ENCODE peak calls at places on chromosomes 13 and 19, in nine cellular contexts. K, T, G, Q, B, U, H, S and V are unnamed samples. For H3K4me1, the result is how much of the 10 kb centered on the place peaks cover.

GRCh38 chr13:19185865-19186645 is 4.4 kb upstream of the TUBA3C start:
- DNase-seq in G (no peak), T (no peak), K (no peak), U (no peak), S (no peak), B (no peak), H (no peak), Q (no peak), V (peak)

GRCh38 chr13:20090349-20090748 is 70.5 kb downstream of the GJA3 start:
- DNase-seq in U (no peak), Q (peak), K (no peak), B (no peak), H (no peak), S (no peak), T (no peak), G (no peak), V (no peak)

GRCh38 chr13:106400282-106400681 is 135.2 kb downstream of the EFNB2 start:
- DNase-seq in Q (no peak), U (no peak), K (no peak), B (no peak), S (no peak), H (no peak), T (no peak), G (no peak), V (no peak)

GRCh38 chr19:19385900-19386339 is 19.6 kb upstream of the GATAD2A start:
- DNase-seq in U (no peak), H (no peak), G (no peak), T (no peak), B (no peak), Q (no peak), K (no peak), S (peak), V (no peak)

GRCh38 chr13:39037880-39038568 is at the start of the genes NHLRC3 and PROSER1:
- DNase-seq in U (peak), Q (peak), K (peak), S (peak), B (peak), T (peak), H (peak), G (peak), V (peak)

GRCh38 chr19:55370305-55370988 is at the start of gene IL11:
- DNase-seq in K (no peak), S (no peak), B (peak), H (no peak), T (no peak), G (no peak), Q (no peak), U (no peak), V (no peak)

GRCh38 chr13:75687145-75687763 is 51.1 kb downstream of the LMO7 start:
- DNase-seq in S (no peak), U (no peak), Q (no peak), H (no peak), B (peak), K (no peak), G (no peak), T (no peak), V (no peak)

GRCh38 chr13:100339411-100339935 is 249.1 kb downstream of the GGACT start:
- DNase-seq in S (no peak), T (no peak), K (no peak), U (no peak), B (no peak), Q (no peak), H (no peak), G (no peak), V (no peak)

GRCh38 chr19:3192228-3192635 is 6.5 kb downstream of the NCLN start:
- DNase-seq in G (no peak), K (no peak), T (no peak), U (no peak), H (no peak), Q (no peak), S (no peak), B (no peak), V (no peak)

GRCh38 chr19:45391871-45392665 is 12.8 kb downstream of the PPP1R13L start:
- DNase-seq in H (no peak), G (no peak), Q (no peak), U (no peak), B (no peak), T (no peak), K (no peak), S (no peak), V (no peak)

GRCh38 chr19:18091217-18091608 is 4.5 kb upstream of the IL12RB1 start:
- DNase-seq in G (peak), K (no peak), T (peak), H (peak), U (no peak), Q (peak), B (no peak), S (peak), V (no peak)

GRCh38 chr19:33063356-33064116 is 1.2 kb downstream of the RHPN2 start:
- DNase-seq in K (peak), Q (no peak), H (no peak), U (no peak), B (peak), G (peak), T (no peak), S (no peak), V (no peak)

GRCh38 chr19:18173572-18174294 is at the start of gene IFI30:
- DNase-seq in U (peak), H (no peak), S (peak), K (peak), Q (peak), T (peak), B (peak), G (peak), V (no peak)

GRCh38 chr13:48072304-48072703 is 22.6 kb downstream of the MED4 start:
- DNase-seq in S (no peak), Q (no peak), K (no peak), H (no peak), G (no peak), U (no peak), T (no peak), B (no peak), V (no peak)

GRCh38 chr19:33545209-33545981 is 23.8 kb upstream of the PEPD start:
- DNase-seq in S (no peak), U (no peak), T (no peak), B (no peak), H (no peak), G (no peak), Q (no peak), K (no peak), V (no peak)

GRCh38 chr13:28423010-28423409 is 71.9 kb downstream of the FLT1 start:
- DNase-seq in G (peak), Q (no peak), T (no peak), S (no peak), B (no peak), H (no peak), K (no peak), U (peak), V (no peak)

GRCh38 chr13:48233886-48234488 is 981 bp downstream of the ITM2B start:
- DNase-seq in G (no peak), K (no peak), Q (no peak), B (peak), H (no peak), S (no peak), T (no peak), U (no peak), V (no peak)

GRCh38 chr13:114109646-114110045 is 22.8 kb downstream of the RASA3 start:
- DNase-seq in K (peak), Q (no peak), H (no peak), B (peak), U (peak), S (no peak), G (peak), T (no peak), V (no peak)

GRCh38 chr19:38551450-38551813 is 66.3 kb downstream of the MAP4K1 start:
- DNase-seq in K (no peak), Q (no peak), B (no peak), T (no peak), H (no peak), G (no peak), S (no peak), U (no peak), V (no peak)

GRCh38 chr13:74662895-74663294 is 528.7 kb upstream of the KLF12 start:
- DNase-seq in U (no peak), S (no peak), H (no peak), Q (no peak), B (no peak), G (no peak), K (no peak), T (no peak), V (no peak)

GRCh38 chr13:106958690-106959089 is 390.8 kb upstream of the ARGLU1 start:
- DNase-seq in K (no peak), B (no peak), H (no peak), U (no peak), G (no peak), S (no peak), T (no peak), Q (no peak), V (no peak)

GRCh38 chr13:32037471-32037870 is 5.9 kb downstream of the FRY start:
- DNase-seq in T (no peak), B (no peak), K (no peak), U (no peak), G (no peak), Q (no peak), H (no peak), S (no peak), V (no peak)
- H3K4me1 ChIP-seq in T (under half), B (under half), K (half or more), U (under half), G (under half), Q (under half), H (under half), S (under half), V (under half)

DNA sequence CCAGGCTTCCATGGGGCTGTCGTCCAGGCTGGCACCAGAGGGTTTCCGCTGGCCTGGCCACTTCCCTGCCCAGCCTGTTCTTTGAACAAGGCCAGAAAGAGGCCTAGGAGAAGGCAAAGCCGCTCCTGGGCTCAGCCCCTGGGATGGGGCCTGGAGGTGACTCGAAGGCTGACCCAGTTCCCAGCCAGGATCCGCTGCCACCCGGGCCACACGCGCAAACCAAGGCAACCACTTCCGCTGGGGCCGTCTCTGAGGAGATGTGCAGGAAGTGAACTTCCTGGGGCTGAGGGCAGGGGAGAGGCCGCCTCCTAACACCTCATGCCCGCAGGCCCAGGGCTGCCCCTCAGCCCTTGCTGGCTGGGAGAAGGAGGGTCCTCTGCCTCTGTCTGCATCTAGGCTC is 15.2 kb downstream of the PLEKHF1 start:
- DNase-seq in Q (peak), S (peak), B (no peak), G (peak), H (peak), T (peak), K (peak), U (no peak), V (no peak)
- H3K4me3 ChIP-seq in Q (peak), S (peak), B (no peak), G (no peak), H (peak), T (no peak), K (no peak), U (no peak), V (no peak)

DNA sequence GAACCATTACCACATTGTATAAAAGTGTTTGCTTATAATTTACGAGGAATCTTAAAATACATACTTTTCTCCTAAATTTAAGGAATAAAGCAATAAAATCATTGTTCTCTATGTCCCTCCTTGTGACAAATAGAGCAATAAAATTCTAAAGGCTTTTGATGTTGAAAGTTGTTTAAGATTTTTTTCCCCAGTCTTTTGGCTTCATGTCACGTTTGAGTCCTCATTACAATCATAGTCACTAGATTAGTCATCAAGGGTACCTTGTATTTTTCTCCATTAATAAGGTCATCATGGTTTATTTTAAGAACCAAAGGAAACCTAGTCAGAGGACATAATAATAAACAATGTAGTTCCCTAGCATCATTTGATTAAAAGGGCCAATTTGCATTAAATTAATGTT is 3.2 kb downstream of the WBP4 start:
- DNase-seq in K (no peak), U (no peak), B (no peak), S (no peak), T (no peak), G (no peak), H (no peak), Q (no peak), V (no peak)
- H3K4me1 ChIP-seq in K (under half), U (under half), B (under half), S (under half), T (under half), G (under half), H (under half), Q (under half), V (under half)

DNA sequence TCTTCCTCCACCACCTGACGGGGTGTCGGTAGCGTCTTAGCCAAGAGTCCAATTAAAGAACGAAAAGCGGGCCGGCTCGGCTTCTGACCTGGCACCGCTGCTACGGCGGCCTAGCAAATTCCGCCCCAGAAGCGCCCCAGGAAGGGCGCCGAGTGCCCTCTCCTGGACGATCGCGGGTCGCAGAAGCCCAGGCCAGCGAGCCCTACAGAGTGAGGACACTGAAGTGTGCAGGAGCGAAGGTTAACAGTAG is 1.1 kb upstream of the KMT2B start:
- DNase-seq in S (peak), T (no peak), B (peak), K (no peak), Q (no peak), G (no peak), U (no peak), H (no peak), V (no peak)
- H3K4me3 ChIP-seq in S (peak), T (peak), B (peak), K (peak), Q (peak), G (peak), U (peak), H (peak), V (peak)

GRCh38 chr19:15263361-15263985 is 31.2 kb upstream of the EPHX3 start:
- DNase-seq in T (no peak), H (no peak), K (no peak), G (no peak), U (no peak), S (no peak), B (no peak), Q (no peak), V (no peak)

GRCh38 chr19:15265849-15266248 is 33.6 kb upstream of the EPHX3 start:
- DNase-seq in K (peak), T (no peak), B (no peak), Q (no peak), G (peak), S (no peak), U (peak), H (no peak), V (peak)

GRCh38 chr19:15265214-15265613 is 33.0 kb upstream of the EPHX3 start:
- DNase-seq in B (no peak), K (no peak), Q (no peak), T (no peak), H (no peak), S (no peak), U (no peak), G (no peak), V (no peak)

GRCh38 chr19:15264933-15265206 is 32.6 kb upstream of the EPHX3 start:
- DNase-seq in G (no peak), U (no peak), S (no peak), B (no peak), H (no peak), K (no peak), Q (no peak), T (no peak), V (no peak)

GRCh38 chr19:15264061-15264932 is 32.0 kb upstream of the EPHX3 start:
- DNase-seq in G (peak), U (peak), K (peak), Q (peak), B (peak), S (peak), T (peak), H (peak), V (no peak)
- H3K4me1 ChIP-seq in G (under half), U (under half), K (half or more), Q (under half), B (under half), S (under half), T (under half), H (under half), V (half or more)